ENCODE peak calls at places on chromosomes 1 and 21, in six cellular contexts. Z is Panc1; T is activated CD8-positive, alpha-beta T cell treated with anti-CD3 and anti-CD28 coated beads for 36 hours; V is IMR-90; B is BE2C; O is endothelial cell. P is an unnamed sample.

GRCh38 chr1:24179251-24179895 is 7.7 kb downstream of the IFNLR1 start:
- DNase-seq in Z (no peak), T (no peak), V (no peak), B (no peak), O (no peak), P (no peak)

GRCh38 chr1:39729030-39729429 is 9.7 kb upstream of the PPIE start:
- DNase-seq in Z (no peak), T (no peak), V (peak), B (no peak), O (no peak), P (no peak)

GRCh38 chr1:162357681-162358266 is 18.9 kb downstream of the SPATA46 start:
- DNase-seq in Z (no peak), T (no peak), V (peak), B (peak), O (peak), P (peak)

GRCh38 chr1:1630965-1631792 is 794 bp upstream of the MMP23B start:
- DNase-seq in Z (no peak), T (peak), V (no peak), B (peak), O (no peak), P (no peak)

GRCh38 chr21:32185103-32185502 is 93.7 kb downstream of the MIS18A start:
- DNase-seq in Z (no peak), T (no peak), V (no peak), B (no peak), O (no peak), P (no peak)

GRCh38 chr21:27476696-27477095 is 509.8 kb upstream of the ADAMTS5 start:
- DNase-seq in Z (no peak), T (no peak), V (peak), B (no peak), O (no peak), P (no peak)

GRCh38 chr1:153190373-153190772 is 12.9 kb upstream of the LELP1 start:
- DNase-seq in Z (no peak), T (no peak), V (no peak), B (no peak), O (no peak), P (no peak)

GRCh38 chr1:26582836-26583460 is 53.4 kb downstream of the RPS6KA1 start:
- DNase-seq in Z (no peak), T (peak), V (peak), B (no peak), O (no peak), P (peak)

GRCh38 chr1:24286246-24287010 is 32.7 kb upstream of the GRHL3 start:
- DNase-seq in Z (no peak), T (no peak), V (no peak), B (no peak), O (no peak), P (no peak)

GRCh38 chr1:1889847-1890505 is 911 bp downstream of the GNB1 start:
- DNase-seq in Z (no peak), T (peak), V (peak), B (peak), O (peak), P (peak)

GRCh38 chr1:81414417-81415087 is 386.2 kb upstream of the ADGRL2 start:
- DNase-seq in Z (peak), T (peak), V (peak), B (peak), O (peak), P (peak)

GRCh38 chr1:173868266-173869107 is at the start of gene ZBTB37:
- DNase-seq in Z (no peak), T (peak), V (peak), B (peak), O (peak), P (peak)

GRCh38 chr1:247064309-247064708 is 14.3 kb downstream of the ZNF670 start:
- DNase-seq in Z (no peak), T (no peak), V (no peak), B (no peak), O (no peak), P (no peak)

GRCh38 chr1:67892451-67893125 is 59.3 kb upstream of the GNG12 start:
- DNase-seq in Z (no peak), T (no peak), V (peak), B (no peak), O (no peak), P (no peak)

GRCh38 chr1:53860967-53861411 is 22.9 kb upstream of the NDC1 start:
- DNase-seq in Z (no peak), T (peak), V (peak), B (peak), O (peak), P (peak)

GRCh38 chr1:40478276-40478675 is 1.2 kb downstream of the ZFP69 start:
- DNase-seq in Z (no peak), T (no peak), V (no peak), B (no peak), O (no peak), P (no peak)

GRCh38 chr21:39083377-39084008 is 99.8 kb downstream of the PSMG1 start:
- DNase-seq in Z (no peak), T (no peak), V (no peak), B (no peak), O (no peak), P (no peak)

GRCh38 chr21:40331182-40331581 is 463.9 kb downstream of the PCP4 start:
- DNase-seq in Z (no peak), T (no peak), V (no peak), B (no peak), O (no peak), P (no peak)

GRCh38 chr1:159829822-159830455 is 3.3 kb downstream of the SLAMF8 start:
- DNase-seq in Z (no peak), T (no peak), V (peak), B (peak), O (no peak), P (no peak)

GRCh38 chr1:44664730-44665370 is 9.4 kb downstream of the TMEM53 start:
- DNase-seq in Z (no peak), T (peak), V (no peak), B (no peak), O (no peak), P (peak)

GRCh38 chr21:44820851-44821250 is 3.0 kb upstream of the SUMO3 start:
- DNase-seq in Z (no peak), T (no peak), V (peak), B (no peak), O (no peak), P (no peak)

GRCh38 chr21:46661627-46662366 is 26.3 kb downstream of the PRMT2 start:
- DNase-seq in Z (no peak), T (no peak), V (no peak), B (no peak), O (no peak), P (no peak)

GRCh38 chr1:164051791-164052190 is 507.2 kb upstream of the PBX1 start:
- DNase-seq in Z (no peak), T (no peak), V (no peak), B (no peak), O (no peak), P (no peak)

GRCh38 chr1:115929846-115930245 is 46.5 kb upstream of the SLC22A15 start:
- DNase-seq in Z (no peak), T (no peak), V (peak), B (peak), O (no peak), P (no peak)

GRCh38 chr1:164591858-164592257 is 32.9 kb downstream of the PBX1 start:
- DNase-seq in Z (no peak), T (no peak), V (peak), B (no peak), O (no peak), P (no peak)

GRCh38 chr1:43229831-43230780 is 39.7 kb upstream of the TMEM125 start:
- DNase-seq in Z (no peak), T (no peak), V (peak), B (no peak), O (no peak), P (no peak)

GRCh38 chr1:18009729-18010075 is 97.9 kb upstream of the IGSF21 start:
- DNase-seq in Z (no peak), T (no peak), V (no peak), B (no peak), O (no peak), P (no peak)

GRCh38 chr1:55196433-55197035 is 18.6 kb downstream of the USP24 start:
- DNase-seq in Z (no peak), T (no peak), V (no peak), B (no peak), O (no peak), P (no peak)

GRCh38 chr21:16181024-16181423 is 451.2 kb downstream of the USP25 start:
- DNase-seq in Z (no peak), T (no peak), V (no peak), B (no peak), O (no peak), P (no peak)

GRCh38 chr1:150385537-150386445 is 21.8 kb downstream of the RPRD2 start:
- DNase-seq in Z (no peak), T (no peak), V (no peak), B (no peak), O (no peak), P (no peak)

GRCh38 chr1:212641956-212642355 is 33.4 kb downstream of the ATF3 start:
- DNase-seq in Z (no peak), T (no peak), V (peak), B (no peak), O (no peak), P (no peak)

GRCh38 chr21:32507342-32507919 is 77.9 kb downstream of the TCP10L start:
- DNase-seq in Z (no peak), T (no peak), V (no peak), B (no peak), O (no peak), P (no peak)

GRCh38 chr1:2414297-2414958 is 2.1 kb upstream of the PEX10 start:
- DNase-seq in Z (peak), T (peak), V (peak), B (peak), O (peak), P (peak)

GRCh38 chr1:218816999-218817398 is 356.7 kb upstream of the LYPLAL1 start:
- DNase-seq in Z (no peak), T (no peak), V (no peak), B (no peak), O (no peak), P (no peak)

GRCh38 chr1:198798923-198799386 is 160.1 kb downstream of the PTPRC start:
- DNase-seq in Z (no peak), T (no peak), V (no peak), B (peak), O (no peak), P (peak)
- TF ChIP-seq CTCF in Z (peak), T (no peak), V (no peak), B (peak), O (no peak), P (no peak)

GRCh38 chr1:21596628-21597027 is 72.5 kb downstream of the RAP1GAP start:
- DNase-seq in Z (no peak), T (no peak), V (no peak), B (no peak), O (no peak), P (no peak)
- TF ChIP-seq CTCF in Z (no peak), T (no peak), V (no peak), B (no peak), O (no peak), P (no peak)

GRCh38 chr1:175612286-175612685 is 131.1 kb downstream of the TNR start:
- DNase-seq in Z (no peak), T (no peak), V (no peak), B (no peak), O (no peak), P (no peak)
- TF ChIP-seq CTCF in Z (no peak), T (no peak), V (no peak), B (no peak), O (no peak), P (no peak)

DNA sequence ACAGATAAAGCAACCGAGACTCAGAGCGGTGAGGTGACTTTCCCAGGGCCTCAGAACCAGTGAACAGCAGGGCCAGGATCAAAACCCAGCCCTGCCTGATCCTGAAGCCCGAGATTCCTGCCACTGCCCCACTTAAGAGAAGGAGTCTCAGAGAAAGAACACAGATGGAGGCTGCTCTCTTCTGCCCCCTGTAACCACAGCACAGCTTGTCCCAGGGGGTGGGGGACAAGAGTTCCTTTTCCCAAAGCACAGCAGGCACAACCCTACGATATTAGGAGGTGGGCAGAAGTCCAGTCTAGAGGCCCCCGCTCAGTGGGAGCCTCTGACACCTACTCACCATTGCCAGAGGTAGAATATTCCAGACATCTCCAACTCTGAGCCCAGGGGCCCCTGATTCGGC is 24.0 kb upstream of the VWA5B1 start:
- DNase-seq in Z (no peak), T (no peak), V (no peak), B (no peak), O (no peak), P (no peak)
- TF ChIP-seq CTCF in Z (no peak), T (no peak), V (no peak), B (no peak), O (no peak), P (no peak)

GRCh38 chr1:93681549-93682412 is at the start of gene BCAR3:
- DNase-seq in Z (no peak), T (peak), V (peak), B (peak), O (peak), P (peak)
- TF ChIP-seq CTCF in Z (peak), T (no peak), V (peak), B (peak), O (no peak), P (peak)

DNA sequence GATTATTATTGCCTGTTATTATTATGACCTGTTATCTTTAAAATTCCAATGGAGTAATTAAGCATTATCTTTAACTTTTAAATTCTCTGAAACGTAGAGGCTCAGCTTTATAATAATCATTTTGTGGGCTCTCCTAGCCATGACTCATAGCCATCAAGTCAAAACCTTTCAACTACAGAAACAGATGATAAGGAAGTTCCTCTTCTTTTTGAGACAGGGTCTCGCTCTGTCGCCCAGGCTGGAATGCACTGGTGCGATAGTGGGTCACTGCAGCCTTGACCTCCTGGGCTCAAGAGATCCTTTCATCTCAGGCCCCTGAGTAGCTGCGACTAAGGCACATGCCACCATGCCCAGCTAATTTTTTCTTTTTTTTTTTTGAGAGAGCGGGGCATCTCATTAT is 43.5 kb downstream of the CHML start:
- DNase-seq in Z (no peak), T (no peak), V (no peak), B (no peak), O (no peak), P (no peak)
- TF ChIP-seq CTCF in Z (no peak), T (no peak), V (no peak), B (no peak), O (no peak), P (no peak)